ENCODE peak calls at places on chromosomes 16 and 17, in nine cellular contexts. L, F, C, I, O, Z, Q, M and S are unnamed samples.

GRCh38 chr17:82457071-82457789 is 1.3 kb upstream of the NARF start:
- DNase-seq in L (no peak), F (no peak), C (peak; percentile 87), I (no peak), O (no peak), Z (no peak), Q (no peak), M (no peak), S (peak; percentile 50)

GRCh38 chr16:54336805-54337204 is 50.2 kb upstream of the IRX3 start:
- DNase-seq in L (no peak), F (no peak), C (no peak), I (no peak), O (no peak), Z (no peak), Q (no peak), M (no peak), S (no peak)

GRCh38 chr17:21452377-21453143 is 76.4 kb downstream of the KCNJ12 start:
- DNase-seq in L (peak; percentile 82), F (peak; percentile 72), C (peak; percentile 79), I (peak; percentile 46), O (peak; percentile 78), Z (peak; percentile 16), Q (peak; percentile 86), M (no peak), S (peak; percentile 49)

GRCh38 chr16:4375717-4376116 is 4.1 kb downstream of the VASN start:
- DNase-seq in L (peak; percentile 82), F (peak; percentile 72), C (no peak), I (no peak), O (no peak), Z (no peak), Q (no peak), M (no peak), S (no peak)

GRCh38 chr17:80152057-80152831 is 5.3 kb upstream of the EIF4A3 start:
- DNase-seq in L (no peak), F (peak; percentile 76), C (peak; percentile 96), I (no peak), O (no peak), Z (no peak), Q (peak; percentile 59), M (no peak), S (peak; percentile 63)

GRCh38 chr16:49734330-49734729 is 121.6 kb downstream of the ZNF423 start:
- DNase-seq in L (no peak), F (no peak), C (no peak), I (no peak), O (peak; percentile 73), Z (no peak), Q (no peak), M (no peak), S (no peak)

GRCh38 chr17:65953316-65954147 is 238.4 kb downstream of the CEP112 start:
- DNase-seq in L (no peak), F (no peak), C (no peak), I (no peak), O (no peak), Z (no peak), Q (no peak), M (peak; percentile 73), S (no peak)

GRCh38 chr16:49485663-49486062 is 112.1 kb downstream of the C16orf78 start:
- DNase-seq in L (no peak), F (no peak), C (no peak), I (no peak), O (no peak), Z (no peak), Q (no peak), M (no peak), S (no peak)

GRCh38 chr16:88467433-88468051 is 14.5 kb downstream of the ZFPM1 start:
- DNase-seq in L (no peak), F (no peak), C (peak; percentile 92), I (no peak), O (no peak), Z (no peak), Q (no peak), M (no peak), S (peak; percentile 61)

GRCh38 chr17:2707721-2708584 is 3.6 kb downstream of the CLUH start:
- DNase-seq in L (peak; percentile 57), F (peak; percentile 34), C (peak; percentile 45), I (peak; percentile 19), O (peak; percentile 84), Z (no peak), Q (peak; percentile 31), M (no peak), S (peak; percentile 52)

GRCh38 chr16:10678655-10679054 is 16.1 kb downstream of the TEKT5 start:
- DNase-seq in L (no peak), F (no peak), C (no peak), I (no peak), O (no peak), Z (no peak), Q (no peak), M (no peak), S (no peak)

GRCh38 chr16:47939690-47940089 is 216.1 kb downstream of the ABCC12 start:
- DNase-seq in L (no peak), F (no peak), C (no peak), I (no peak), O (no peak), Z (no peak), Q (no peak), M (no peak), S (no peak)

GRCh38 chr17:15945493-15946209 is 721 bp downstream of the ADORA2B start:
- DNase-seq in L (peak; percentile 33), F (peak; percentile 37), C (peak; percentile 46), I (no peak), O (no peak), Z (no peak), Q (peak; percentile 37), M (no peak), S (peak; percentile 73)

GRCh38 chr17:5055543-5055942 is 20.3 kb upstream of the SLC52A1 start:
- DNase-seq in L (no peak), F (no peak), C (peak; percentile 91), I (no peak), O (peak; percentile 46), Z (no peak), Q (no peak), M (no peak), S (no peak)

GRCh38 chr17:7004398-7005253 is 7.8 kb upstream of the RNASEK start:
- DNase-seq in L (peak; percentile 81), F (peak; percentile 65), C (peak; percentile 92), I (no peak), O (no peak), Z (no peak), Q (peak; percentile 64), M (no peak), S (peak; percentile 77)

GRCh38 chr16:2046889-2047329 is 725 bp downstream of the NTHL1 start:
- DNase-seq in L (no peak), F (no peak), C (no peak), I (peak; percentile 49), O (no peak), Z (no peak), Q (no peak), M (no peak), S (no peak)

GRCh38 chr17:15432807-15433547 is 34.4 kb downstream of the CDRT4 start:
- DNase-seq in L (no peak), F (peak; percentile 23), C (no peak), I (no peak), O (no peak), Z (no peak), Q (peak; percentile 95), M (no peak), S (no peak)

GRCh38 chr17:17108681-17109049 is 66.4 kb downstream of the MPRIP start:
- DNase-seq in L (no peak), F (no peak), C (no peak), I (peak; percentile 41), O (no peak), Z (no peak), Q (peak; percentile 74), M (no peak), S (no peak)

GRCh38 chr16:48041861-48042435 is 113.8 kb downstream of the ABCC12 start:
- DNase-seq in L (peak; percentile 23), F (no peak), C (no peak), I (no peak), O (peak; percentile 58), Z (no peak), Q (no peak), M (no peak), S (no peak)

GRCh38 chr16:1335211-1335971 is 1.9 kb downstream of the BAIAP3 start:
- DNase-seq in L (no peak), F (no peak), C (no peak), I (no peak), O (no peak), Z (no peak), Q (no peak), M (no peak), S (no peak)

GRCh38 chr17:27157297-27157696 is 136.6 kb upstream of the WSB1 start:
- DNase-seq in L (no peak), F (no peak), C (no peak), I (no peak), O (no peak), Z (no peak), Q (no peak), M (no peak), S (no peak)

GRCh38 chr16:85381738-85382592 is 231.2 kb upstream of the GSE1 start:
- DNase-seq in L (no peak), F (no peak), C (peak; percentile 97), I (no peak), O (peak; percentile 83), Z (no peak), Q (no peak), M (no peak), S (peak; percentile 93)

GRCh38 chr17:80931421-80932265 is 60.0 kb upstream of the CHMP6 start:
- DNase-seq in L (peak; percentile 90), F (peak; percentile 87), C (no peak), I (no peak), O (no peak), Z (no peak), Q (peak; percentile 85), M (peak; percentile 45), S (no peak)

GRCh38 chr16:57367111-57367752 is 5.1 kb upstream of the CX3CL1 start:
- DNase-seq in L (peak; percentile 60), F (peak; percentile 26), C (no peak), I (no peak), O (no peak), Z (peak; percentile 52), Q (no peak), M (no peak), S (no peak)

GRCh38 chr16:3655030-3655790 is 719 bp downstream of the DNASE1 start:
- DNase-seq in L (no peak), F (no peak), C (no peak), I (no peak), O (no peak), Z (no peak), Q (no peak), M (no peak), S (no peak)

GRCh38 chr17:9231449-9232154 is 210.3 kb downstream of the NTN1 start:
- DNase-seq in L (no peak), F (no peak), C (no peak), I (no peak), O (no peak), Z (no peak), Q (no peak), M (no peak), S (no peak)

GRCh38 chr16:17339764-17340541 is 130.8 kb downstream of the XYLT1 start:
- DNase-seq in L (peak; percentile 49), F (peak; percentile 28), C (no peak), I (no peak), O (no peak), Z (no peak), Q (peak; percentile 34), M (no peak), S (no peak)